ENCODE peak calls at places on chromosome 17, in four cellular contexts. J is mesendoderm, O is neuronal stem cell, C is H1. B is an unnamed sample. For H3K36me3, the result is how much of the 10 kb centered on the place peaks cover.

GRCh38 chr17:48610282-48611211 is at the start of gene HOXB7:
- DNase-seq in J (no peak), O (no peak), C (no peak), B (peak)

GRCh38 chr17:57004944-57005579 is 27.1 kb downstream of the SCPEP1 start:
- DNase-seq in J (peak), O (no peak), C (no peak), B (no peak)

GRCh38 chr17:491086-492014 is 138.7 kb upstream of the RPH3AL start:
- DNase-seq in J (no peak), O (peak), C (no peak), B (peak)

GRCh38 chr17:57121308-57122042 is 36.4 kb downstream of the AKAP1 start:
- DNase-seq in J (peak), O (peak), C (no peak), B (peak)

GRCh38 chr17:34387566-34387965 is 24.5 kb upstream of the CCL1 start:
- DNase-seq in J (no peak), O (no peak), C (no peak), B (no peak)

GRCh38 chr17:64641499-64641898 is 20.6 kb downstream of the SMURF2 start:
- DNase-seq in J (peak), O (no peak), C (no peak), B (peak)

GRCh38 chr17:17028059-17028877 is 14.0 kb upstream of the MPRIP start:
- DNase-seq in J (peak), O (peak), C (peak), B (peak)

GRCh38 chr17:8019665-8020064 is 17.2 kb downstream of the GUCY2D start:
- DNase-seq in J (no peak), O (no peak), C (no peak), B (peak)

GRCh38 chr17:74403512-74404137 is 28.3 kb upstream of the GPRC5C start:
- DNase-seq in J (peak), O (no peak), C (no peak), B (no peak)

GRCh38 chr17:64617125-64617780 is 44.9 kb downstream of the SMURF2 start:
- DNase-seq in J (no peak), O (no peak), C (no peak), B (peak)

GRCh38 chr17:80497726-80498241 is 21.4 kb upstream of the NPTX1 start:
- DNase-seq in J (no peak), O (no peak), C (no peak), B (no peak)

GRCh38 chr17:80491478-80492342 is 15.3 kb upstream of the NPTX1 start:
- DNase-seq in J (peak), O (peak), C (no peak), B (no peak)

GRCh38 chr17:80487511-80487910 is 11.1 kb upstream of the NPTX1 start:
- DNase-seq in J (no peak), O (no peak), C (no peak), B (no peak)

GRCh38 chr17:80494547-80494946 is 18.1 kb upstream of the NPTX1 start:
- DNase-seq in J (no peak), O (no peak), C (no peak), B (no peak)

DNA sequence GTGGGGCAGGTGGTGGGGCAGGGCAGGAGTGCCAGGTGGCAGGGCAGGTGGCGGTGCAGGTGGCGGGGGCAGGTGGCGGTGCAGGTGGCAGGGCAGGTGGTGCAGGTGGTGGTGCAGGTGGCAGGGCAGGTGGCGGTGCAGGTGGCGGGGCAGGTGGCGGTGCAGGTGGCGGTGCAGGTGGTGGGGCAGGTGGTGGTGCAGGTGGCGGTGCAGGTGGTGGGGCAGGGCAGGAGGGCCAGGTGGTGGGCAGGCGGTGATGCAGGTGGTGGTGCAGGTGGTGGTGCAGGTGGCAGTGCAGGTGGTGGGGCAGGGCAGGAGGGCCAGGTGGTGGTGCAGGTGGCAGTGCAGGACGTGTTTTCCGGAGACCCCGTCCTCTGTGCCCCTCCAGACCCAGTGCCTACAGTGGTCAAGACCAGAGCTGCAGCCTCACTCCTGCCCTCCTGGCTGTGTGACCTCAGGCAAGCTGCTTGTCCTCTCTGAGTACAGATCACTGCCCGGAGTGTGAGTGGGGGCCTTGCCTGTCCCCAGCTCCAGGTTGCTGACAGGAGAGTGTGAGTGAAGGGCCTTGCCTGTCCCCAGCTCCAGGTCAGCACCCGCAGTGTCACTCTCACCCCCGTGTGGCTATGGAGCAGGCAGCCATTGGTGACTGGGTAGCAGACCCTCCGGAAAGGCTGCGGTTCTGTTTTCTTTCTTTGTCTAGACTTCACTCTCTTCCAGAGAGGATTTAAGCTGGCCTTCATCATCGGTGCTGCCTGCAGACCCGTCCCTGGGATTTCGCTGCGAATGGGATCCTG is 16.1 kb upstream of the NPTX1 start:
- DNase-seq in J (no peak), O (no peak), C (no peak), B (no peak)
- H3K23ac ChIP-seq in J (no peak), O (peak), C (no peak), B (no peak)

GRCh38 chr17:35596530-35597233 is 9.6 kb downstream of the AP2B1 start:
- DNase-seq in J (peak), O (no peak), C (peak), B (no peak)
- H3K36me3 ChIP-seq in J (under half), O (half or more), C (half or more), B (under half)

GRCh38 chr17:75404739-75405364 is 626 bp downstream of the GRB2 start:
- DNase-seq in J (peak), O (no peak), C (no peak), B (peak)

GRCh38 chr17:75404223-75404738 is 1.2 kb downstream of the GRB2 start:
- DNase-seq in J (peak), O (no peak), C (no peak), B (peak)

GRCh38 chr17:75407655-75408352 is 2.3 kb upstream of the GRB2 start:
- DNase-seq in J (no peak), O (no peak), C (no peak), B (no peak)

GRCh38 chr17:75406222-75406615 is 741 bp upstream of the GRB2 start:
- DNase-seq in J (no peak), O (no peak), C (no peak), B (no peak)

DNA sequence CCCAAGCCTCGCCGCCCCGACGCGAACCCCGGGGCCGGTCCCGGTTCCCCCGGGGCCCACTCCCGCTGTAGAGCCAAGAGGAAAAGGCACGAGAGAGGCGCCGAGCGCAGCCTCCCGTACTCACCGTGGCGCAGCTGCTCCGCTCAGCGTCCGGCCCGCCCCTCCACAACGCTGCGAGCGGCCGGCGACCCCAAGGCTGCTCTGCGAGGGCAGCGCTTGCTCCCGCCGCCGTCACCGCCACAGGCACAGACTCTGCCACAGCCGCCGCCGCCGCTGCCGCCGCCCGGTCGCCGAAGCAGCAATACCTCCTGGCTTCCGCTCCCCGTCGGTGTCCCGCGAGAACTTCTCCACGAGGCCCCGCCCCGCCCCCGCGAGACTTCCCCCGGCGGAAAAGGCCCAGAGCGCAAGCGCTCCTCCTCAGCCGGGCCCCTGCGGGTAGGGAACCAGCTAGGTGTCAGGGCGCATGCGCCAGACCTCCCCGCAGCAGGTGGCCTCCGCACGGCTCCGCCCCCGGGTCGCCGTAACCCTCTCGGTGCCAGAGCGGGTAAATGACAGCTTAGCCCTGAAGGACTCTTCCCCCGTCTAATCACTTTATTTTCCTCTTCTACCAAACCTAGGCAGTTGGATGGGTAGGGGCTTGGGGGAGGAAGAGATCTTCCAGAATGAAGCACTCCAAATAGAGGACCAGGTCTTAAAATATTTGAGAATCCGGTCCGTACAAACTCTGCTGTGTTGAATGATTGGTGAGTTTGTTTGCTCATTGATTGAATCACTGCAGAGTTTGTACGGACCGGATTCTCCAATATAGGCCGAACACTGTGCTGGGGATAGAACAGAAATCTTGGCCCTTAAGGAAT is at the start of gene GRB2:
- DNase-seq in J (peak), O (peak), C (peak), B (peak)
- H3K23ac ChIP-seq in J (peak), O (peak), C (no peak), B (peak)

GRCh38 chr17:9457005-9457404 is 118.6 kb downstream of the STX8 start:
- DNase-seq in J (no peak), O (no peak), C (no peak), B (no peak)

GRCh38 chr17:9446528-9446927 is 129.1 kb downstream of the STX8 start:
- DNase-seq in J (no peak), O (no peak), C (no peak), B (no peak)

GRCh38 chr17:9456265-9456664 is 119.4 kb downstream of the STX8 start:
- DNase-seq in J (no peak), O (no peak), C (no peak), B (no peak)

GRCh38 chr17:9451919-9452318 is 123.7 kb downstream of the STX8 start:
- DNase-seq in J (no peak), O (no peak), C (no peak), B (no peak)
- H3K36me3 ChIP-seq in J (under half), O (under half), C (under half), B (under half)

GRCh38 chr17:62062313-62062712 is 2.8 kb downstream of the MED13 start:
- DNase-seq in J (no peak), O (no peak), C (no peak), B (peak)
- H3K23ac ChIP-seq in J (no peak), O (no peak), C (no peak), B (no peak)

B was measured in IMR-90.